ENCODE peak calls at places on chromosomes 12 and 14, in nine cellular contexts. One of them, this sample, is unnamed.

GRCh38 chr12:125773033-125773432 is 707.8 kb downstream of the AACS start:
- DNase-seq in fibroblast of the conjunctiva: no peak
- DNase-seq in transverse colon: no peak
- DNase-seq in effector memory CD4-positive, alpha-beta T cell: no peak
- DNase-seq in mucosa of descending colon: no peak
- DNase-seq in lung microvascular endothelial cell: no peak
- DNase-seq in foreskin keratinocyte: no peak
- DNase-seq in glomerular endothelial cell: no peak
- DNase-seq in activated naive CD8-positive, alpha-beta T cell treated with anti-CD3 and anti-CD28 coated beads, Interleukin-2, amount 50 U/mL, for 16 hours: no peak
- DNase-seq in this sample: no peak

GRCh38 chr12:3204143-3204542 is 127.0 kb downstream of the TSPAN9 start:
- DNase-seq in fibroblast of the conjunctiva: no peak
- DNase-seq in transverse colon: no peak
- DNase-seq in effector memory CD4-positive, alpha-beta T cell: no peak
- DNase-seq in mucosa of descending colon: no peak
- DNase-seq in lung microvascular endothelial cell: no peak
- DNase-seq in foreskin keratinocyte: peak
- DNase-seq in glomerular endothelial cell: no peak
- DNase-seq in activated naive CD8-positive, alpha-beta T cell treated with anti-CD3 and anti-CD28 coated beads, Interleukin-2, amount 50 U/mL, for 16 hours: no peak
- DNase-seq in this sample: no peak

GRCh38 chr14:89572566-89573398 is 155.7 kb upstream of the FOXN3 start:
- DNase-seq in fibroblast of the conjunctiva: no peak
- DNase-seq in transverse colon: no peak
- DNase-seq in effector memory CD4-positive, alpha-beta T cell: no peak
- DNase-seq in mucosa of descending colon: no peak
- DNase-seq in lung microvascular endothelial cell: no peak
- DNase-seq in foreskin keratinocyte: no peak
- DNase-seq in glomerular endothelial cell: no peak
- DNase-seq in activated naive CD8-positive, alpha-beta T cell treated with anti-CD3 and anti-CD28 coated beads, Interleukin-2, amount 50 U/mL, for 16 hours: no peak
- DNase-seq in this sample: no peak

GRCh38 chr12:108840605-108841328 is 16.6 kb downstream of the SSH1 start:
- DNase-seq in fibroblast of the conjunctiva: no peak
- DNase-seq in transverse colon: no peak
- DNase-seq in effector memory CD4-positive, alpha-beta T cell: no peak
- DNase-seq in mucosa of descending colon: no peak
- DNase-seq in lung microvascular endothelial cell: no peak
- DNase-seq in foreskin keratinocyte: no peak
- DNase-seq in glomerular endothelial cell: no peak
- DNase-seq in activated naive CD8-positive, alpha-beta T cell treated with anti-CD3 and anti-CD28 coated beads, Interleukin-2, amount 50 U/mL, for 16 hours: no peak
- DNase-seq in this sample: no peak

GRCh38 chr12:92987362-92987761 is 58.3 kb upstream of the EEA1 start:
- DNase-seq in fibroblast of the conjunctiva: peak
- DNase-seq in transverse colon: no peak
- DNase-seq in effector memory CD4-positive, alpha-beta T cell: no peak
- DNase-seq in mucosa of descending colon: no peak
- DNase-seq in lung microvascular endothelial cell: peak
- DNase-seq in foreskin keratinocyte: peak
- DNase-seq in glomerular endothelial cell: peak
- DNase-seq in activated naive CD8-positive, alpha-beta T cell treated with anti-CD3 and anti-CD28 coated beads, Interleukin-2, amount 50 U/mL, for 16 hours: no peak
- DNase-seq in this sample: no peak

GRCh38 chr12:13178568-13179158 is 17.9 kb upstream of the EMP1 start:
- DNase-seq in fibroblast of the conjunctiva: no peak
- DNase-seq in transverse colon: no peak
- DNase-seq in effector memory CD4-positive, alpha-beta T cell: no peak
- DNase-seq in mucosa of descending colon: no peak
- DNase-seq in lung microvascular endothelial cell: no peak
- DNase-seq in foreskin keratinocyte: no peak
- DNase-seq in glomerular endothelial cell: no peak
- DNase-seq in activated naive CD8-positive, alpha-beta T cell treated with anti-CD3 and anti-CD28 coated beads, Interleukin-2, amount 50 U/mL, for 16 hours: no peak
- DNase-seq in this sample: no peak

GRCh38 chr14:100138955-100139354 is 20.5 kb downstream of the DEGS2 start:
- DNase-seq in fibroblast of the conjunctiva: no peak
- DNase-seq in transverse colon: no peak
- DNase-seq in effector memory CD4-positive, alpha-beta T cell: no peak
- DNase-seq in mucosa of descending colon: no peak
- DNase-seq in lung microvascular endothelial cell: no peak
- DNase-seq in foreskin keratinocyte: no peak
- DNase-seq in glomerular endothelial cell: no peak
- DNase-seq in activated naive CD8-positive, alpha-beta T cell treated with anti-CD3 and anti-CD28 coated beads, Interleukin-2, amount 50 U/mL, for 16 hours: no peak
- DNase-seq in this sample: no peak

GRCh38 chr12:121953293-121953692 is 34.9 kb downstream of the CFAP251 start:
- DNase-seq in fibroblast of the conjunctiva: no peak
- DNase-seq in transverse colon: no peak
- DNase-seq in effector memory CD4-positive, alpha-beta T cell: no peak
- DNase-seq in mucosa of descending colon: no peak
- DNase-seq in lung microvascular endothelial cell: no peak
- DNase-seq in foreskin keratinocyte: no peak
- DNase-seq in glomerular endothelial cell: no peak
- DNase-seq in activated naive CD8-positive, alpha-beta T cell treated with anti-CD3 and anti-CD28 coated beads, Interleukin-2, amount 50 U/mL, for 16 hours: no peak
- DNase-seq in this sample: no peak

GRCh38 chr14:99179946-99180345 is 92.1 kb downstream of the BCL11B start:
- DNase-seq in fibroblast of the conjunctiva: no peak
- DNase-seq in transverse colon: no peak
- DNase-seq in effector memory CD4-positive, alpha-beta T cell: no peak
- DNase-seq in mucosa of descending colon: no peak
- DNase-seq in lung microvascular endothelial cell: no peak
- DNase-seq in foreskin keratinocyte: no peak
- DNase-seq in glomerular endothelial cell: no peak
- DNase-seq in activated naive CD8-positive, alpha-beta T cell treated with anti-CD3 and anti-CD28 coated beads, Interleukin-2, amount 50 U/mL, for 16 hours: no peak
- DNase-seq in this sample: no peak

GRCh38 chr12:54701940-54702592 is 53.9 kb upstream of the DCD start:
- DNase-seq in fibroblast of the conjunctiva: peak
- DNase-seq in transverse colon: no peak
- DNase-seq in effector memory CD4-positive, alpha-beta T cell: no peak
- DNase-seq in mucosa of descending colon: no peak
- DNase-seq in lung microvascular endothelial cell: peak
- DNase-seq in foreskin keratinocyte: no peak
- DNase-seq in glomerular endothelial cell: peak
- DNase-seq in activated naive CD8-positive, alpha-beta T cell treated with anti-CD3 and anti-CD28 coated beads, Interleukin-2, amount 50 U/mL, for 16 hours: no peak
- DNase-seq in this sample: no peak

This sample was measured in stomach.